ENCODE peak calls at places on chromosome 21, in eight cellular contexts. D is right lobe of liver, K is K562, H is HepG2, R is HCT116, Y is upper lobe of left lung, V is GM12878, Z is IMR-90. I is an unnamed sample.
A peak's percentile ranks its signal among the peaks of the same experiment; 100 is the strongest.

GRCh38 chr21:21860888-21861287 is 862.7 kb downstream of the NCAM2 start:
- ATAC-seq in D (peak; percentile 54), H (no peak), Z (no peak), K (no peak), R (no peak), Y (no peak), V (no peak), I (peak; percentile 36)

GRCh38 chr21:17466166-17466565 is 46.7 kb upstream of the CXADR start:
- ATAC-seq in Y (no peak), H (no peak), K (no peak), V (no peak), R (peak; percentile 62), D (no peak), Z (peak; percentile 65), I (no peak)

GRCh38 chr21:37186983-37187382 is 80.2 kb downstream of the VPS26C start:
- ATAC-seq in R (no peak), Y (no peak), Z (no peak), D (no peak), H (no peak), K (no peak), V (no peak), I (no peak)

GRCh38 chr21:19995253-19995652 is 1003.0 kb upstream of the NCAM2 start:
- ATAC-seq in Y (no peak), V (no peak), R (no peak), Z (no peak), H (no peak), K (no peak), D (no peak), I (no peak)

GRCh38 chr21:35508389-35508888 is 459.3 kb upstream of the RUNX1 start:
- ATAC-seq in Z (peak; percentile 75), Y (peak; percentile 75), D (peak; percentile 69), V (no peak), K (peak; percentile 96), H (peak; percentile 97), R (peak; percentile 96), I (no peak)

GRCh38 chr21:25024639-25025038 is 582.6 kb downstream of the MRPL39 start:
- ATAC-seq in K (no peak), H (no peak), R (no peak), Y (peak; percentile 49), Z (no peak), V (peak; percentile 22), D (no peak), I (no peak)

GRCh38 chr21:38531142-38531541 is 32.9 kb upstream of the ERG start:
- ATAC-seq in Z (no peak), R (no peak), H (no peak), V (no peak), K (no peak), D (no peak), Y (no peak), I (no peak)

GRCh38 chr21:26806734-26807372 is 38.4 kb downstream of the ADAMTS1 start:
- ATAC-seq in V (no peak), Y (no peak), D (no peak), H (no peak), Z (peak; percentile 13), R (no peak), K (no peak), I (no peak)

GRCh38 chr21:40054403-40054802 is 187.2 kb downstream of the PCP4 start:
- ATAC-seq in Z (no peak), V (no peak), H (no peak), D (peak; percentile 51), R (no peak), Y (peak; percentile 96), K (no peak), I (peak; percentile 59)

DNA sequence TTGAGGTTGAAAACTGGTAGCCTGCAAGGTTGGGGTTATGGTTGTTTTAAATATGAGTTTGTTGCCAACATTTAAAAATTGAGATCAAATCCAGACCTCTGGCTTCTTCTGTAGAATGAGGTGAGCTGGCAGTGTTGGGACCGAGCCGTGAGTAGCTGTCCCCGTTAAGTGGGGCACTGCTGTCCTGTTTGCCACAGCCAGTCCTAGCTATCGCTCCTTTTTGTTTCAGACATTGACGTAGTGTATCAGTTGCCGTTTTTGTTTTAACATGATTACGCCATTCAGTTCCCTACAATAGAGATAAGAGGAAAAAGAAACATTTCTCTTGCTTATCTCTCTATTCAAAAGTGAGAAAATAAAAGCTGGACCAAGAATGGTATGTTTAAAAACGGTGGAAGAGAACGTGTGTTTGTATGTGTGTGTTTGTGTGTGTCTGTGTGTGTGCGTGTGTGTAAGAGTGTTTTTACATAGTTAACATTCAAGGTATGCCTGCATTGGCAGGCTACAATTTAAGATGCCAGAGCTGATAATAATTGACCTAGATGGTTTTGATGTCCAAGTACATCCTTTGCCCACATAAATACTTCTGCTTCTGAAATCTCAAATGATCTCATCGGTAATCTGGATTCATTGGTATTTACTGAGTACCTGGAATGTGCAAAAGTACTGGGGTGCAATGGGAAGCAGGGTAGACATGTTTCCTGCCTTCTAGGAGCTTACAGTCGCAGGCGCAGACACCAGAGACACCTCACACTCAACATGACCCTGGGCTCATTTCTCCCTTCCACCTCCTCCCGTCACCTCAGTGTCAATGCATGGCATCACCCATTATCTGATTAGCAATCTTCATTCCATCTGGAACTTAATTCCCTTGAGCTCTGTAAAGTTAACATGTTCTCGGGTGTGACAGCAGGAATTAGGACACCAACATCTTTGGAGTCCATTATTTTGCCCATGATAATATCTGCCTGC is 65.8 kb downstream of the HUNK start:
- ATAC-seq in Z (no peak), K (no peak), V (no peak), Y (no peak), H (no peak), R (no peak), D (no peak), I (no peak)
- TF ChIP-seq POLR2A in Z (no peak), K (no peak), V (no peak), Y (no peak), H (no peak), R (no peak), D (no peak), I (no peak)

GRCh38 chr21:31957631-31958030 is 84.8 kb downstream of the HUNK start:
- ATAC-seq in R (no peak), K (no peak), Y (no peak), H (no peak), D (no peak), V (no peak), Z (no peak), I (no peak)

GRCh38 chr21:31961704-31962103 is 88.9 kb downstream of the HUNK start:
- ATAC-seq in H (no peak), V (no peak), Z (no peak), Y (no peak), K (no peak), D (no peak), R (no peak), I (no peak)

GRCh38 chr21:31961027-31961426 is 88.2 kb downstream of the HUNK start:
- ATAC-seq in H (no peak), K (no peak), Z (no peak), V (no peak), D (no peak), R (no peak), Y (no peak), I (no peak)

DNA sequence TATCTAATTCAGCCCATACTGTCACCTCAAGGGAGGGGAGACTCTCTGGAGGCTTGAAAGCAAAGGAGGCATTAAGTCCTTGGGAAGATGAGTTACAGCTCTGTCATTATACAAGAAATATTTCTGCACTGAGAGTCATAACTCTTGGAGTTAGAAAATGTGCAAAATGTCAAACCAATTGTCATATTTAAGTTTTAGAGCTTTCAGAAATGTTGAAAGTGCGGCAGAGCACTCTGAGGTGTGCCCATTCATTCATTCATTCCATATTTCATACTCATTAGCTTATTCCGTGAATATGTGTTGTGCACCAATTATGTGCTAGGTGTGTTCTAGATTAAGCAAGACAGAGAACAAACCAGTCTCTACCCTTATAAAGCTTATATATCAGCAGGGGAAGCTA is 87.1 kb downstream of the HUNK start:
- ATAC-seq in K (no peak), Y (no peak), H (no peak), Z (no peak), R (no peak), D (no peak), V (no peak), I (no peak)
- TF ChIP-seq CTCF in K (no peak), Y (no peak), H (no peak), Z (no peak), R (no peak), D (no peak), V (no peak), I (no peak)

DNA sequence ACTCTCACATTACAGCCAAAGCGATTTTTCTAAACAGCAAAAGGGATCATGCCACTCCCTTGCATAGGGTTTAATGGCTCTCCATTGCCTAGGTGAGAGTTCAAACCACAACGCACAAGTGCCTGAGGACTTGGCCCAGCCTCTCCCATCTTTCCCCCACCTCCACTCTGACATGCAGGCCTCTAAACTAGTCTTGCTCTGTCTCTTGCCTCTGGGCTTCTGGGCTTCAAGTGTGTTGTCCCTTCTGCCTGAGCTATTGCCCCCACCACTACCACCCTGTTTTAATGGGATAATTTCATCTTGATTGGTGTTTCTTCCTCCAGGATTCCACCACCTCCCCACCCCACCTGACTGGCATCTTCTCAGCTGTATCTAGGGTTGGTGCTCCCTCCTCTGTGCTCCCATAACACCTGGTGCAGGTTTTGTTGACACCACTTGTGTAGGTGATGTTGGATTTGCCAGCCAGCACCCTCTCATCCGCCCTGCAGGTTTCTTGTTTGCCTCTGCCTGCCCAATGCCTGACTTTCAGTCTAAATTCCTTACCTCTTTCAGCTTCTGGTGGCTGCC is 2.7 kb upstream of the ZBTB21 start:
- ATAC-seq in Y (no peak), V (no peak), H (no peak), K (no peak), D (no peak), R (no peak), Z (no peak), I (no peak)
- TF ChIP-seq POLR2A in Y (no peak), V (no peak), H (no peak), K (no peak), D (no peak), R (no peak), Z (no peak), I (no peak)

DNA sequence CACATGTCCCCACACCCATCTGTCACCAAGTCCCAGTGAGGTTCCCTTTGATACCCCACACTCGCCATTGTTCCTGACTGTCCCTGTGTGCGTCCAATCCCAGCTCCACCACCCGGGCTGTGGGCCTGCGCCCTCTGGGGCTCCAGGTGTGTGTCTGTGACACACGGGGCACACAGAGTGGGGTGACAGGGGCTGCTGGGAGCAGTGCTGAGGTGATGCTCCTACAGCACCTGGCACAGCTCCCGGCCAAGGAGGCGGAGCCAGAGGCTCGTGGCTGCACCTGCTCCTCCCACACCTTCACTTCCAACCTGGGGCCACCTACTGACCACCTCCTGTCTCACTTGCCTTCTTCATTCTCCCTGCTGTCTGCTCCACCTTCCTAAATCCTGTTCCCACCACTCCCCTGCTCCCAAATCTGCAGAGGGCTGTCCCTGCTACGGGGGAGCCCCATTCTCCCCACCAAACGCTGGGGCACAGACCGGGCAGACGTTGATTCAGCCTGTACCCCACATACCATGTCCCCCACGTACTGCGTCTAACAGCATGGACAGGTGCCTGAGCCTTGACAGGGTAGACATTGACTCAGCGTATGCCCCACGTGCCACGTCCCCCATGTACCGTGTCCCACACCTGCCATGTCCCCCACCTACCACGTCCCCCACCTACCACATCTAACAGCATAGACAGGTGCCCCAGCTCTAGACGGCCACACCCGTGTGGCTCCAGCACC is 16.4 kb downstream of the WDR4 start:
- ATAC-seq in Z (no peak), R (peak; percentile 55), D (no peak), K (peak; percentile 60), Y (no peak), H (peak; percentile 24), V (peak; percentile 24), I (no peak)
- TF ChIP-seq CTCF in Z (no peak), R (no peak), D (no peak), K (no peak), Y (no peak), H (no peak), V (no peak), I (no peak)